ENCODE peak calls at places on chromosomes 6 and 20, in eight cellular contexts. F is effector CD4-positive, alpha-beta T cell; N is stomach; X is tibial nerve; M is anterior cingulate cortex; P is smooth muscle cell of the brain vasculature; I is AG04450; Q is activated CD4-positive, alpha-beta T cell treated with anti-CD3 and anti-CD28 coated beads, Interleukin-2, amount 10 ng/mL, durations not matched to agents 7 days and 5 days. K is an unnamed sample.
A peak's percentile ranks its signal among the peaks of the same experiment; 100 is the strongest.

GRCh38 chr6:169933251-169933821 is 181.9 kb downstream of the ERMARD start:
- DNase-seq in Q (no peak), X (no peak), F (no peak), M (no peak), I (no peak), P (no peak), N (peak; percentile 70), K (no peak)

GRCh38 chr20:57025666-57026065 is 240.8 kb downstream of the BMP7 start:
- DNase-seq in Q (no peak), X (no peak), M (no peak), P (no peak), N (no peak), F (no peak), I (no peak), K (no peak)

GRCh38 chr6:37477656-37478435 is 21.8 kb downstream of the CCDC167 start:
- DNase-seq in Q (no peak), I (no peak), M (no peak), P (no peak), X (no peak), F (no peak), N (no peak), K (no peak)

GRCh38 chr6:14865609-14866100 is 380.2 kb upstream of the JARID2 start:
- DNase-seq in M (no peak), F (no peak), N (no peak), I (no peak), P (no peak), Q (no peak), X (no peak), K (no peak)

GRCh38 chr6:169868458-169868857 is 117.0 kb downstream of the ERMARD start:
- DNase-seq in I (no peak), Q (peak; percentile 32), X (no peak), P (no peak), M (no peak), N (peak; percentile 57), F (peak; percentile 21), K (peak; percentile 34)

GRCh38 chr6:17967668-17968067 is 19.8 kb downstream of the KIF13A start:
- DNase-seq in N (no peak), X (no peak), F (no peak), I (no peak), Q (no peak), M (no peak), P (no peak), K (no peak)

GRCh38 chr6:104240865-104241264 is 618.9 kb downstream of the HACE1 start:
- DNase-seq in X (no peak), M (no peak), N (no peak), Q (no peak), P (no peak), F (no peak), I (no peak), K (no peak)

GRCh38 chr20:18272451-18272850 is 15.9 kb upstream of the ZNF133 start:
- DNase-seq in I (no peak), X (peak; percentile 42), P (no peak), F (no peak), Q (no peak), M (no peak), N (no peak), K (no peak)

GRCh38 chr20:13099676-13100075 is 90.9 kb downstream of the SPTLC3 start:
- DNase-seq in Q (no peak), F (no peak), N (no peak), P (no peak), X (no peak), M (no peak), I (no peak), K (no peak)

GRCh38 chr6:31350973-31351733 is 5.8 kb downstream of the HLA-B start:
- DNase-seq in X (no peak), N (no peak), M (no peak), I (no peak), Q (no peak), F (peak; percentile 31), P (no peak), K (no peak)

GRCh38 chr6:90131614-90132423 is 164.8 kb downstream of the BACH2 start:
- DNase-seq in F (no peak), X (no peak), N (no peak), Q (no peak), I (peak; percentile 59), M (no peak), P (no peak), K (no peak)

GRCh38 chr20:21719592-21720214 is 14.2 kb downstream of the PAX1 start:
- DNase-seq in N (peak; percentile 51), I (peak; percentile 20), X (peak; percentile 60), F (peak; percentile 16), P (peak; percentile 62), Q (peak; percentile 59), M (peak; percentile 17), K (peak; percentile 8)

GRCh38 chr20:31709939-31710338 is 12.7 kb downstream of the BCL2L1 start:
- DNase-seq in F (no peak), P (no peak), M (no peak), N (no peak), Q (no peak), I (no peak), X (no peak), K (no peak)

GRCh38 chr20:41165001-41165882 is 27.9 kb downstream of the PLCG1 start:
- DNase-seq in F (no peak), M (no peak), P (no peak), X (no peak), N (no peak), I (no peak), Q (no peak), K (no peak)

GRCh38 chr6:90471297-90471696 is 115.6 kb downstream of the MAP3K7 start:
- DNase-seq in P (no peak), F (no peak), X (no peak), M (no peak), Q (peak; percentile 45), I (no peak), N (no peak), K (no peak)

GRCh38 chr20:13220194-13220856 is 749 bp upstream of the ISM1 start:
- DNase-seq in M (no peak), I (no peak), Q (peak; percentile 17), N (peak; percentile 27), X (peak; percentile 58), P (no peak), F (peak; percentile 4), K (peak; percentile 2)

GRCh38 chr20:62827323-62828050 is 10.6 kb downstream of the COL9A3 start:
- DNase-seq in N (no peak), X (no peak), F (no peak), M (no peak), P (no peak), I (no peak), Q (no peak), K (no peak)

GRCh38 chr6:35367646-35368037 is 25.3 kb downstream of the PPARD start:
- DNase-seq in F (no peak), I (no peak), M (no peak), N (no peak), X (no peak), Q (no peak), P (no peak), K (no peak)

GRCh38 chr20:44083220-44083933 is 103.6 kb downstream of the JPH2 start:
- DNase-seq in I (no peak), N (no peak), P (no peak), F (no peak), X (no peak), Q (no peak), M (no peak), K (no peak)

GRCh38 chr6:86459978-86460377 is 477.4 kb upstream of the HTR1E start:
- DNase-seq in I (no peak), N (no peak), M (no peak), Q (no peak), F (no peak), X (no peak), P (no peak), K (no peak)

GRCh38 chr6:18161437-18161836 is 6.2 kb downstream of the KDM1B start:
- DNase-seq in I (no peak), Q (no peak), N (no peak), P (no peak), F (no peak), X (no peak), M (no peak), K (no peak)

GRCh38 chr6:12414096-12414675 is 124.0 kb downstream of the EDN1 start:
- DNase-seq in I (no peak), F (no peak), Q (no peak), X (no peak), N (no peak), P (no peak), M (no peak), K (no peak)